ENCODE peak calls at places on chromosomes 4 and X, in four cellular contexts. I is HepG2, O is SK-N-SH, B is K562. U is an unnamed sample.

GRCh38 chr4:183639291-183639690 is 19.7 kb downstream of the RWDD4 start:
- DNase-seq in I (no peak), O (no peak), B (no peak), U (no peak)

GRCh38 chrX:71214152-71214551 is 8.9 kb upstream of the GJB1 start:
- DNase-seq in I (no peak), O (no peak), B (no peak), U (no peak)

GRCh38 chr4:76782837-76783236 is 115.1 kb downstream of the SOWAHB start:
- DNase-seq in I (no peak), O (no peak), B (no peak), U (no peak)

GRCh38 chrX:46256875-46257274 is 288.3 kb downstream of the ZNF674 start:
- DNase-seq in I (no peak), O (no peak), B (no peak), U (no peak)

GRCh38 chr4:173171098-173171497 is 2.5 kb downstream of the GALNT7 start:
- DNase-seq in I (peak; percentile 2), O (peak; percentile 57), B (peak; percentile 27), U (no peak)

GRCh38 chrX:150364347-150365050 is 1.4 kb downstream of the MAMLD1 start:
- DNase-seq in I (no peak), O (peak; percentile 59), B (no peak), U (peak; percentile 13)

GRCh38 chr4:17958185-17958584 is 63.4 kb downstream of the LCORL start:
- DNase-seq in I (no peak), O (no peak), B (no peak), U (no peak)

GRCh38 chr4:93730760-93731159 is 97.8 kb upstream of the ATOH1 start:
- DNase-seq in I (no peak), O (no peak), B (no peak), U (no peak)

GRCh38 chrX:108261541-108262218 is 170.1 kb downstream of the ATG4A start:
- DNase-seq in I (peak; percentile 65), O (no peak), B (no peak), U (no peak)

GRCh38 chr4:80125252-80126177 is 52.5 kb upstream of the ANTXR2 start:
- DNase-seq in I (no peak), O (no peak), B (peak; percentile 29), U (no peak)

GRCh38 chrX:40010550-40011364 is 87.0 kb downstream of the BCOR start:
- DNase-seq in I (peak; percentile 54), O (peak; percentile 66), B (no peak), U (no peak)

GRCh38 chrX:87409113-87409841 is 108.3 kb upstream of the KLHL4 start:
- DNase-seq in I (peak; percentile 15), O (no peak), B (peak; percentile 10), U (no peak)

GRCh38 chr4:38101563-38101962 is 141.4 kb downstream of the PTTG2 start:
- DNase-seq in I (no peak), O (no peak), B (no peak), U (no peak)
- TF ChIP-seq FOXJ3 in I (no peak), O (no peak), B (no peak), U (no peak)

GRCh38 chr4:147339116-147339515 is 141.8 kb upstream of the EDNRA start:
- DNase-seq in I (no peak), O (no peak), B (no peak), U (no peak)

GRCh38 chr4:147340111-147340510 is 140.8 kb upstream of the EDNRA start:
- DNase-seq in I (no peak), O (no peak), B (no peak), U (no peak)

GRCh38 chr4:147334478-147334877 is 146.4 kb upstream of the EDNRA start:
- DNase-seq in I (no peak), O (no peak), B (no peak), U (no peak)

GRCh38 chr4:147335183-147335582 is 145.7 kb upstream of the EDNRA start:
- DNase-seq in I (no peak), O (no peak), B (no peak), U (no peak)

GRCh38 chr4:147336252-147336651 is 144.6 kb upstream of the EDNRA start:
- DNase-seq in I (no peak), O (no peak), B (no peak), U (no peak)
- TF ChIP-seq FOXJ3 in I (no peak), O (no peak), B (no peak), U (no peak)

GRCh38 chr4:150297861-150298474 is 219.7 kb downstream of the DCLK2 start:
- DNase-seq in I (peak; percentile 41), O (peak; percentile 34), B (peak; percentile 14), U (peak; percentile 40)
- TF ChIP-seq FOXJ3 in I (no peak), O (no peak), B (no peak), U (no peak)

DNA sequence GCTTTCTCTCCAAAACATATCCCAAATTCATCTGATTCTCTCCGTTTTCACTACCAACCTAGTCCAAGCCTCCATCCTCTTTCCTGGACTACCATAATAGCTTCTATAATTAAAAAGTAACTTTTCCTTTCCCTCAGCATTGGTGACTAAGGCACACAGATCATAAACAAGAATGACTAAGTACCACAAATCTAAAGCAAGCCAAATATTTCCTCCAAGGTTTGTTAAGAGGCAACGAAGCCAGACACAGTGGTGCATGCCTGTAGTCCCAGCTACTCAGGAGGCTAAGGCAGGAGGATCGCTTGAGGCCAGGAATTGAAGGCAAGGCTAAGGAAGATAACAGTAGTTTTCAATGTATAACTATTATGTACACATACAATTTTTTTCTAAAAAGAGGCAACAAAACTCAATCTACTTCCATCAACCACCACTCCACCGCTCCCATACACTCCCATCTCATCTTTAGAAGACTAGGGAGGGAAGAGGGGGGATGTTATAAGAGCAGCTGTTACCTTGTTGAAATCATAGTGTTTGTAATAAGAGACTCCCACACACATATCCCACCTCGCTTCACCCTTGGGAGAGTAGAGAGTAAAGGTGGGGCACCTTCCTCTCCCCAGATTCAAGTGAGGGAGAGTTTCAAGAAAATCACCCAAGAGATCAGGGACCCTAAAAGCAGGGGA is 4.2 kb upstream of the JCHAIN start:
- DNase-seq in I (no peak), O (no peak), B (no peak), U (no peak)
- TF ChIP-seq FOXJ3 in I (no peak), O (no peak), B (no peak), U (no peak)

U was measured in WTC11.